ENCODE peak calls at places on chromosomes 16 and 17, in eight cellular contexts. K is effector memory CD4-positive, alpha-beta T cell; U is bronchial epithelial cell; V is thoracic aorta; T is heart right ventricle; Z is naive thymus-derived CD4-positive, alpha-beta T cell; P is neural progenitor cell; Y is mesendoderm. X is an unnamed sample.

GRCh38 chr16:48158296-48158695 is 2.5 kb upstream of the ABCC12 start:
- DNase-seq in K (no peak), U (peak; percentile 88), V (no peak), T (no peak), Z (no peak), P (no peak), Y (peak; percentile 60), X (peak; percentile 9)

GRCh38 chr17:63475491-63476412 is 1.1 kb upstream of the ACE start:
- DNase-seq in K (no peak), U (no peak), V (no peak), T (no peak), Z (no peak), P (no peak), Y (peak; percentile 53), X (no peak)

GRCh38 chr16:53768593-53768992 is 64.6 kb downstream of the FTO start:
- DNase-seq in K (no peak), U (peak; percentile 99), V (no peak), T (no peak), Z (no peak), P (no peak), Y (no peak), X (no peak)

GRCh38 chr17:9389116-9389515 is 186.5 kb downstream of the STX8 start:
- DNase-seq in K (no peak), U (peak; percentile 99), V (no peak), T (no peak), Z (no peak), P (no peak), Y (no peak), X (peak; percentile 9)

GRCh38 chr17:80281516-80281915 is 20.9 kb downstream of the RNF213 start:
- DNase-seq in K (no peak), U (no peak), V (no peak), T (no peak), Z (no peak), P (no peak), Y (no peak), X (no peak)

GRCh38 chr16:2706085-2706484 is 13.9 kb downstream of the PRSS27 start:
- DNase-seq in K (no peak), U (no peak), V (no peak), T (peak; percentile 6), Z (no peak), P (no peak), Y (no peak), X (no peak)

GRCh38 chr17:31148205-31148604 is 53.4 kb downstream of the NF1 start:
- DNase-seq in K (no peak), U (no peak), V (no peak), T (no peak), Z (no peak), P (no peak), Y (no peak), X (no peak)

GRCh38 chr17:82349287-82349701 is 9.8 kb upstream of the TEX19 start:
- DNase-seq in K (no peak), U (no peak), V (no peak), T (no peak), Z (no peak), P (no peak), Y (no peak), X (no peak)

GRCh38 chr17:50129303-50129945 is 536 bp downstream of the SAMD14 start:
- DNase-seq in K (peak; percentile 36), U (no peak), V (no peak), T (no peak), Z (peak; percentile 63), P (peak; percentile 83), Y (peak; percentile 78), X (peak; percentile 56)

GRCh38 chr17:28744104-28744801 is 442 bp downstream of the TRAF4 start:
- DNase-seq in K (peak; percentile 56), U (no peak), V (no peak), T (peak; percentile 57), Z (peak; percentile 57), P (peak; percentile 92), Y (peak; percentile 91), X (peak; percentile 71)

GRCh38 chr17:49046912-49047311 is 49.7 kb downstream of the IGF2BP1 start:
- DNase-seq in K (no peak), U (no peak), V (no peak), T (no peak), Z (no peak), P (no peak), Y (no peak), X (no peak)

GRCh38 chr17:49053171-49053829 is 56.1 kb downstream of the IGF2BP1 start:
- DNase-seq in K (no peak), U (no peak), V (no peak), T (no peak), Z (no peak), P (no peak), Y (peak; percentile 50), X (no peak)

GRCh38 chr17:49051269-49051668 is 54.1 kb downstream of the IGF2BP1 start:
- DNase-seq in K (no peak), U (no peak), V (no peak), T (no peak), Z (no peak), P (peak; percentile 57), Y (peak; percentile 67), X (no peak)

GRCh38 chr17:49049265-49049664 is 52.1 kb downstream of the IGF2BP1 start:
- DNase-seq in K (no peak), U (no peak), V (no peak), T (no peak), Z (no peak), P (no peak), Y (no peak), X (no peak)

DNA sequence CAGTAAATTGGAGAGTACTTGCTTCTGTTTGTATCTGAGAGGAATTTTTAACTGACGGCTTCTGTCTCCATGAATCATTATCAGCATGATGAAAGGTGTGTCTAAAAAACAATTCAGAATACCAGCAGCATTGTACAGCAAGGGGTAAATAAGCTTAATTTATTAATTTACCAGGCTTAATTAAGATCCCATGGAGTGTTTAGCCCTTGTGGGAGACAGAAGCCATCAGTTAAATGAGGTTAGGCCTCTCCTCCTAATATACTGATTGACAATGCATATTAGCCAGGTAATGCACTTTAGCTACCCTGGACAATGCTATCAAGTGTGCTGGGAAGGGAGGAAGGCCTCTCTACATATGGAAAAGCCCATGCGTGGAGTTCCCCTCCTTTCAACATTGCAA is 53.4 kb downstream of the IGF2BP1 start:
- DNase-seq in K (no peak), U (no peak), V (no peak), T (no peak), Z (no peak), P (no peak), Y (no peak), X (no peak)
- H3K27me3 ChIP-seq in K (no peaks in the 10 kb centered on the region), U (no peaks in the 10 kb centered on the region), V (no peaks in the 10 kb centered on the region), T (peaks cover 33% of the 10 kb centered on the region), Z (no peaks in the 10 kb centered on the region), P (no peaks in the 10 kb centered on the region), Y (no peaks in the 10 kb centered on the region), X (peaks cover 3% of the 10 kb centered on the region)

GRCh38 chr16:58252716-58253115 is 42.1 kb downstream of the PRSS54 start:
- DNase-seq in K (no peak), U (no peak), V (no peak), T (no peak), Z (no peak), P (no peak), Y (no peak), X (no peak)

GRCh38 chr16:58249388-58249779 is 45.4 kb downstream of the PRSS54 start:
- DNase-seq in K (no peak), U (no peak), V (no peak), T (no peak), Z (no peak), P (no peak), Y (no peak), X (no peak)

DNA sequence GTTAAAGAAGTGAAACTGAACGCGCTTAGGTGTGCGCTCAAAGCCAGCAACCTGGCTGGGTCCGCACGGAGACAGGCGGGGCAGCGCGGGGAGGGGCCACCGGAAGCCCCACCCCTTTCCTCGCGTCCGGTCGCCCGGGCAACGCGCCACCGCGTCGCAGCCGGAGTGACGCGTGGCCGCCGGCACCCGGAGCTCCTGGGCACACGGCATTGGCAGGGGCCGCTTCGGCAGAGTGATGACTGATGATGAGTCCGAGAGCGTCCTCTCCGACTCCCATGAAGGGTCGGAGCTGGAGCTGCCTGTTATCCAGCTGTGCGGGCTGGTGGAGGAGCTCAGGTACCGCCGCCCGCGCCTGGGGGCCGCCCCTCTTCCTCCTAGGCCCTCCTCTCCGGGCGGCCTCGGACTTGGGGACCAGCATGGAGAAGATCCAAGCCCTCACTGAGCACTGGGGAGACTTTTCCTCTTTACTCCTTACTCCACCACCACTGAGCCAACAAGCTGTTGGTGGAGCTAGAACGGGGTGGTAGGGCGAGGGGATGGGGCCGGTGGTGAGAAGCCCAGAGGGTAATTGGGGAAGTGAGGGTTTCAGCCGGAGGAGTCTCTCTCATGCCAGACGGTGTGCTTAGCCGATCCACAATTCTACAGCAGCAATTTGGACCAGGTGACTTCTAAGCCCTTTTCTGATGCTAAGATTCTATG is 44.9 kb downstream of the PRSS54 start:
- DNase-seq in K (peak; percentile 77), U (peak; percentile 79), V (peak; percentile 14), T (peak; percentile 78), Z (peak; percentile 86), P (peak; percentile 94), Y (peak; percentile 95), X (peak; percentile 88)
- H3K27me3 ChIP-seq in K (no peaks in the 10 kb centered on the region), U (no peaks in the 10 kb centered on the region), V (no peaks in the 10 kb centered on the region), T (no peaks in the 10 kb centered on the region), Z (no peaks in the 10 kb centered on the region), P (peaks cover 8% of the 10 kb centered on the region), Y (no peaks in the 10 kb centered on the region), X (peaks cover 2% of the 10 kb centered on the region)

DNA sequence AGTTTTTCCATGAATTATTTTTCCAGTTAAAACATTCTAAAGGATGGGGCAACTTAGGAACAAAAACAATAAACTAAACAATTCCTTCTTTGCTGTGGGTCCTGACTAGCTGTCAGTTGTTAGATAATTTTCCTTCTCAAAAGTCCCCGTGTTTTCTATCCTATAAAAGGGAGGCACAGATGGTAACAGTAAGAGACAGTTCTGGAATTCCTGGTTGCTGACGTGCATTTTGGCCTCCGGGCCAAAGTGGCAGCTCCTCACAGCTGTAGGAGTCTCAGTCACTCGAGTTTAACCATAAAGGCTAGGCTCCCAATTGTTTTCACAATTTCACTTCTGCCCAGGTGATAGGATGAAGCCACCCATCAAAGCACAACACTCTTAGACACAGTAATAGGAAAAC is 77.0 kb upstream of the ZNF423 start:
- DNase-seq in K (no peak), U (no peak), V (no peak), T (no peak), Z (no peak), P (no peak), Y (peak; percentile 10), X (no peak)
- H3K27me3 ChIP-seq in K (peaks cover 8% of the 10 kb centered on the region), U (no peaks in the 10 kb centered on the region), V (no peaks in the 10 kb centered on the region), T (peaks cover 4% of the 10 kb centered on the region), Z (no peaks in the 10 kb centered on the region), P (no peaks in the 10 kb centered on the region), Y (no peaks in the 10 kb centered on the region), X (no peaks in the 10 kb centered on the region)

DNA sequence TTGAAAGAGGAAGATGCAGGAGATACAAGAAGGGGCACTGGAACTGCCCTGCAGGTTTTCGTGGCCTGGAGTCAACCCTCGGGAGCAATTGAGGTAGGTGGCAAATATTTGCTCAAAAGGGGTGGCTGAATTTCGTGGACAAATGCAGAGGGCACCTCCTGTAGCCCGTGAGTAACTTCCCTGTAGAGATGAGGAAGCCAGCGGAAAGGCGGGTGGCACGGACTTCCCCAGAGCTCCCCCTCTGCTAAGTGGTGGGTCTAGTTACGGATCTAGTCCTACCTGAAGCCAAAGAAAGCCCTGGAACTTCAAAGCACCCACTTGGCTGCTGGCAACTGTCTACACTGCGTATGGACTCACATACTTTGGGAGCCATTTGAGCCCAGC is 1.0 kb upstream of the ATP2C2 start:
- DNase-seq in K (no peak), U (no peak), V (no peak), T (no peak), Z (no peak), P (no peak), Y (no peak), X (no peak)
- H3K27me3 ChIP-seq in K (peaks cover 25% of the 10 kb centered on the region), U (peaks cover 2% of the 10 kb centered on the region), V (no peaks in the 10 kb centered on the region), T (peaks cover 75% of the 10 kb centered on the region), Z (no peaks in the 10 kb centered on the region), P (peaks cover 61% of the 10 kb centered on the region), Y (no peaks in the 10 kb centered on the region), X (peaks cover 16% of the 10 kb centered on the region)

X was measured in CD4-positive, CD25-positive, alpha-beta regulatory T cell.